ENCODE peak calls at places on chromosomes 6 and 20, in eight cellular contexts. Y is heart left ventricle, H is pancreas, J is sigmoid colon, X is AG10803, V is fibroblast of pulmonary artery, W is esophagus muscularis mucosa, F is astrocyte of the spinal cord. N is an unnamed sample.

GRCh38 chr6:70811788-70812187 is 144.1 kb downstream of the SMAP1 start:
- DNase-seq in V (peak), J (no peak), Y (no peak), H (no peak), F (peak), W (no peak), X (no peak), N (peak)

GRCh38 chr20:4322499-4322898 is 307.1 kb upstream of the RNF24 start:
- DNase-seq in X (no peak), V (no peak), J (no peak), H (no peak), W (peak), F (no peak), Y (no peak), N (no peak)

GRCh38 chr20:50359607-50360217 is 150.5 kb upstream of the PTPN1 start:
- DNase-seq in Y (no peak), W (no peak), J (peak), X (no peak), V (no peak), H (no peak), F (no peak), N (no peak)

GRCh38 chr6:113855500-113856010 is 1.6 kb upstream of the MARCKS start:
- DNase-seq in Y (peak), X (peak), V (peak), F (peak), H (no peak), J (peak), W (no peak), N (peak)

GRCh38 chr6:132933085-132933484 is 118.7 kb downstream of the RPS12 start:
- DNase-seq in J (no peak), W (no peak), H (no peak), F (no peak), X (no peak), V (no peak), Y (no peak), N (no peak)

GRCh38 chr6:107679457-107679856 is 144.7 kb downstream of the SCML4 start:
- DNase-seq in W (no peak), Y (no peak), J (no peak), F (no peak), H (no peak), V (peak), X (peak), N (peak)

GRCh38 chr20:57272883-57273282 is 6.4 kb upstream of the BMP7 start:
- DNase-seq in F (no peak), J (no peak), H (no peak), W (no peak), V (no peak), X (no peak), Y (no peak), N (no peak)

GRCh38 chr20:1101533-1101932 is 16.9 kb upstream of the PSMF1 start:
- DNase-seq in H (no peak), W (no peak), J (no peak), Y (no peak), F (no peak), X (no peak), V (no peak), N (no peak)

GRCh38 chr6:98215531-98215930 is 618.8 kb upstream of the POU3F2 start:
- DNase-seq in H (no peak), F (no peak), W (no peak), X (no peak), V (no peak), Y (no peak), J (no peak), N (no peak)

GRCh38 chr6:125787791-125788190 is 3.0 kb upstream of the NCOA7 start:
- DNase-seq in F (peak), Y (no peak), X (peak), V (peak), J (no peak), H (no peak), W (no peak), N (peak)

GRCh38 chr20:3209023-3209945 is at the start of gene ITPA:
- DNase-seq in J (no peak), X (peak), F (peak), W (no peak), V (peak), H (peak), Y (peak), N (peak)

GRCh38 chr20:17558154-17558940 is 11.5 kb upstream of the DSTN start:
- DNase-seq in V (peak), Y (peak), H (no peak), J (peak), W (no peak), X (peak), F (peak), N (peak)

GRCh38 chr6:133512410-133513016 is 271.4 kb downstream of the EYA4 start:
- DNase-seq in J (no peak), V (peak), Y (no peak), H (peak), F (peak), W (no peak), X (peak), N (peak)

GRCh38 chr6:31908791-31909190 is 6.9 kb upstream of the ZBTB12 start:
- DNase-seq in Y (no peak), W (no peak), J (no peak), H (no peak), V (peak), F (peak), X (peak), N (peak)

GRCh38 chr20:17630806-17631195 is 51.2 kb downstream of the RRBP1 start:
- DNase-seq in J (no peak), W (no peak), V (no peak), Y (no peak), H (no peak), F (no peak), X (no peak), N (no peak)

GRCh38 chr20:32582659-32583580 is 2.2 kb downstream of the NOL4L start:
- DNase-seq in X (no peak), V (no peak), W (no peak), Y (peak), J (no peak), H (no peak), F (no peak), N (no peak)

GRCh38 chr20:381581-382290 is 1.2 kb downstream of the TRIB3 start:
- DNase-seq in J (peak), Y (peak), F (peak), V (peak), X (peak), H (peak), W (peak), N (peak)

GRCh38 chr6:20232188-20232587 is 19.9 kb upstream of the MBOAT1 start:
- DNase-seq in Y (no peak), H (no peak), V (no peak), F (no peak), W (no peak), J (no peak), X (no peak), N (no peak)

GRCh38 chr6:139567095-139567494 is 192.6 kb upstream of the CITED2 start:
- DNase-seq in W (no peak), J (no peak), Y (no peak), X (no peak), F (peak), V (no peak), H (no peak), N (peak)

GRCh38 chr6:137883400-137883888 is 16.4 kb downstream of the TNFAIP3 start:
- DNase-seq in Y (no peak), V (peak), W (no peak), X (peak), H (no peak), F (no peak), J (peak), N (peak)

GRCh38 chr6:108902389-108902792 is 54.2 kb downstream of the ARMC2 start:
- DNase-seq in V (peak), J (no peak), H (no peak), Y (no peak), F (peak), X (peak), W (no peak), N (peak)

GRCh38 chr20:3847419-3847940 is 846 bp downstream of the MAVS start:
- DNase-seq in J (no peak), W (no peak), H (no peak), Y (no peak), V (peak), X (no peak), F (no peak), N (peak)

GRCh38 chr6:13395272-13396237 is 67.2 kb upstream of the TBC1D7 start:
- DNase-seq in V (peak), F (peak), J (peak), W (no peak), X (peak), Y (peak), H (peak), N (peak)

GRCh38 chr6:24802271-24803059 is 3.7 kb upstream of the ARMH2 start:
- DNase-seq in J (no peak), X (no peak), Y (no peak), V (no peak), W (no peak), H (no peak), F (no peak), N (peak)

GRCh38 chr6:104306206-104306605 is 553.5 kb downstream of the HACE1 start:
- DNase-seq in W (no peak), H (no peak), V (no peak), X (no peak), Y (no peak), J (no peak), F (peak), N (peak)

GRCh38 chr6:53168516-53169257 is 20.0 kb upstream of the GCM1 start:
- DNase-seq in X (peak), W (no peak), V (peak), H (no peak), J (no peak), Y (no peak), F (peak), N (peak)

GRCh38 chr6:112015725-112016124 is 38.2 kb upstream of the CCN6 start:
- DNase-seq in J (no peak), H (no peak), X (no peak), V (no peak), W (no peak), F (no peak), Y (no peak), N (no peak)

GRCh38 chr6:37357288-37357687 is 3.5 kb downstream of the RNF8 start:
- DNase-seq in X (no peak), H (no peak), J (no peak), V (no peak), W (no peak), Y (no peak), F (no peak), N (no peak)

GRCh38 chr6:166360243-166361079 is 18.1 kb upstream of the SFT2D1 start:
- DNase-seq in Y (no peak), W (no peak), F (peak), V (no peak), J (no peak), X (peak), H (no peak), N (peak)

GRCh38 chr6:45419574-45420082 is 41.9 kb upstream of the SUPT3H start:
- DNase-seq in Y (peak), H (peak), X (peak), F (peak), W (no peak), V (peak), J (peak), N (peak)

GRCh38 chr6:94341173-94341572 is 921.8 kb upstream of the EPHA7 start:
- DNase-seq in J (no peak), W (no peak), Y (no peak), H (no peak), F (no peak), V (no peak), X (no peak), N (no peak)

GRCh38 chr6:158122048-158122447 is 46.0 kb downstream of the SERAC1 start:
- DNase-seq in X (no peak), H (no peak), F (no peak), W (no peak), V (no peak), Y (no peak), J (no peak), N (no peak)

GRCh38 chr6:14472964-14473363 is 355.4 kb downstream of the CD83 start:
- DNase-seq in X (peak), Y (no peak), W (no peak), H (no peak), V (no peak), J (no peak), F (peak), N (no peak)

GRCh38 chr6:117345292-117345610 is 79.9 kb downstream of the VGLL2 start:
- DNase-seq in W (no peak), Y (no peak), H (no peak), V (no peak), X (no peak), F (no peak), J (no peak), N (no peak)

GRCh38 chr6:117351521-117351920 is 74.2 kb downstream of the ROS1 start:
- DNase-seq in X (no peak), J (no peak), W (no peak), H (no peak), V (no peak), F (no peak), Y (no peak), N (no peak)

GRCh38 chr6:117344444-117345291 is 79.3 kb downstream of the VGLL2 start:
- DNase-seq in F (no peak), Y (no peak), H (no peak), J (no peak), W (no peak), V (no peak), X (no peak), N (no peak)

DNA sequence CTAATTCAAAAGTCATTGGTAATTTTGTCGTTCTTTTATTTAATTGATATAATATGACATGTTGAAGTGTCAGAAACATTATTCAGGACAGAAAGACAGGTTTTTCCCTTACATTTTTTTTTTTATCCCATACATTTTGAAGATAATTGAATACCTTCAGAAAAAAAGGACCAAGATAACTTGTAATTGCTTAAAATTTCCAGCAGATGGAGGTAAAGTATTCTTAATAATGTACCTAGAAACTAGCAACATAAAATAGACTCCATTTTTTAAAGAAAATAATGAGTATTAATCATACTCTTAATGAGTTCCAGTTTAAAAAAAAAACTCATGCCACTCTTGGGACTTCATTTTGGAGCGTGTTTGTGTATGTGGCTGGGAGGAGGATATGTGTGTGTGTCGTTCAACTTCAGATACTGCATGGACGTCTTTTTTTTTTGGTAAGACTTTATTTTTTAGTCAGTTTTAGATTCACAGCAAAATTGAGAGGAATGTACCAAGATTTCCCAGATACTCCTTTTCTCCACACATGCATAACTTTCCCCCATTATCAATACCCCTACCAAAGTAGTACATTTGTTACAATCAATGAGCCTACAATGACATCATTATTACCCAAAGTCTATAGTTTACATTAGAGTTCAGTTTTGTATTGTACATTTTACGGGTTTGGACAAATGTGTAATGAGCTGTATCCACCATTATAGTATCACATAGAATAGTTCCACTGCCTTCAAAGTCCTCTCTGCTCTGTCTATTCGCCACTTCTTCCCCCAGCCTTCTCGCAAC is 79.4 kb downstream of the ROS1 start:
- DNase-seq in X (peak), F (peak), H (no peak), Y (no peak), J (no peak), W (no peak), V (peak), N (peak)
- H3K4me3 ChIP-seq in X (peak), F (no peak), H (no peak), Y (no peak), J (no peak), W (no peak), V (no peak), N (no peak)

DNA sequence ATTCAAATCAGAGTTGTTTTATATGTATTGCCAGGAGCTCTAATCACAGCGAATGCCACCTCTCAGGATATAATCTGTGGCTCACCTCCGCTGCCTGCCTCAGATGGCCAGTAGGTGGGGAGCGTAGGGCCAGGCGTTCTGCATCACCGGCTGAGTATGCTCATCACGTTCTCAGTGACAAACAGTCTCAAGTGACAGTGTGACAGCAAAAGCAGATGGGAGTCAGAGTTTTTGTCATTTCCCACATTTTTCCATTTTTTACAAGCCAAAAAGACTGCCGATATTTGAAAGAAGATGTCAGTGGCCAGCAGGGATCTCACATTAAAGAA is 208.7 kb downstream of the ALDH8A1 start:
- DNase-seq in F (no peak), X (no peak), H (no peak), J (no peak), V (no peak), Y (no peak), W (no peak), N (no peak)
- TF ChIP-seq CTCF in F (peak), X (peak), H (no peak), J (no peak), V (peak), Y (no peak), W (no peak), N (no peak)

GRCh38 chr20:53827292-53827995 is 233.8 kb upstream of the ZNF217 start:
- DNase-seq in F (no peak), J (no peak), V (no peak), H (no peak), X (no peak), W (no peak), Y (no peak), N (no peak)
- H3K4me3 ChIP-seq in F (no peak), J (no peak), V (peak), H (no peak), X (peak), W (peak), Y (no peak), N (peak)

DNA sequence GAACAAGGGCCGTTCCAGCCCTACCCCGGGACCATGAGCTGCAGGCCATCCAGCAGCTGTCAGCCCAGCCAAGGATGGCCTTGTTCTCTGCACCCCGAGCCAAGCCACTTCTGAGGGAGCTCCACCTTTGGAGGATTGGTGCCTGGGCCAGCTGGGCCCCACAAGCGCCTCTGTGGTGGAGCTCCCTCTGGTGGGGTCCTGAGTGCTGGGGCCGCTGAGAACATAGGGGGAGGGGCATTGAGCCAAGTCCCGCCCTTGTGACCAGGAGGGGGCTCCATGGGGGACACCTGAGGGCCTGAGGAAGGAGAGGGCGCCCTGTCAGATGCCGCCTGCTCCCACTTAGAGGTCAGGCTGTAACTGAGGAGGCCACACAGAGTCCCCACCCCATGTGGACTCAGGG is 43.2 kb downstream of the YTHDF1 start:
- DNase-seq in Y (no peak), W (no peak), X (no peak), V (no peak), F (no peak), H (no peak), J (no peak), N (no peak)
- TF ChIP-seq CTCF in Y (no peak), W (no peak), X (no peak), V (no peak), F (peak), H (no peak), J (no peak), N (no peak)

GRCh38 chr6:28303570-28303969 is 22.2 kb downstream of the PGBD1 start:
- DNase-seq in V (no peak), X (no peak), H (no peak), F (no peak), J (no peak), W (no peak), Y (no peak), N (no peak)
- H3K4me3 ChIP-seq in V (no peak), X (no peak), H (no peak), F (no peak), J (no peak), W (no peak), Y (no peak), N (no peak)

GRCh38 chr20:6530254-6530653 is 237.2 kb upstream of the BMP2 start:
- DNase-seq in W (no peak), H (no peak), X (no peak), Y (no peak), F (no peak), J (no peak), V (no peak), N (no peak)

GRCh38 chr20:6524305-6524704 is 243.2 kb upstream of the BMP2 start:
- DNase-seq in X (no peak), W (no peak), H (no peak), V (no peak), Y (no peak), J (no peak), F (no peak), N (no peak)

GRCh38 chr20:6530916-6531315 is 236.6 kb upstream of the BMP2 start:
- DNase-seq in X (no peak), H (no peak), Y (no peak), W (no peak), F (no peak), V (no peak), J (no peak), N (no peak)

DNA sequence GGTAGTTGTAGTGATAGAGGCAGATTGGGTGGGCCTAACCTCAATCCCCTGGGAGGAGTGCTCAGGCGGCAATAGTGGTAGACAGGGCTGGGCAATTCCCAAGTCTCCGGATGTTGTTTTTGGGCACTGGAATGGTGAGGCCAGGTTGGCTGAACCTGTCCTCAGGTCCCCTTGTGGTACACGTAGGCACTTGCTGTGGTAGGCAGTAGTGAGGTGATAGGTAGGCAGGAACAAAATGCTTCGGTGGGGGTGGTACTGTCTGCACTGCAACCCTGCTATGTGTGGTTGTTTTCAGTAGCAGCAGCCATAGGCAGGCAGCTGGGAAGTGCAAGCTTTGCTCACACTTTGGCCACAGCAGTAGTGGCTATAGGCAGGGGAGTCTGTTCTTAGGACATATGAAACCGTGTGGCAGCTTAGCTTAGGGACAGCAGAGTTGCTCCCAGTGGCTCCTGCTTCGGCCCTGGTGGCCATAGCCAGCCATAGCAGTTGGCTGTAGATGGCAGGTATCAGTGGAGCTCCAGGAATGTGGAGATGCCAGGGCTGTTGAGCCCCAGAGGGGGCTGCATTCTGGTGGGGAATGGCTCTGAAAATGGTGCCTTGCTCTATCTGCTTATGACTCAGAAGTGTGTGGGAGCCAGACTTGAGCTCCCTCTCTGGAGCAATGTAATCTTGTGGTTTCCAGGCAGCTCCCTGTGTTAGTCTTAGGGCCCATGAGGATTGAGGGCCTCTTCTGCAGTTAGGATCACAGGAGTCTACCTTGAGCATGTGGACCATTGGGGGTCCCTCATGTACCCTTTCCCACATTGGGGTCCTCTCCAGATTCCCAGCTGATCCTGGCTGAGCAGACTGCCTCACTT is 241.8 kb upstream of the BMP2 start:
- DNase-seq in Y (no peak), X (no peak), W (no peak), J (no peak), H (no peak), F (peak), V (peak), N (peak)
- TF ChIP-seq CTCF in Y (no peak), X (no peak), W (no peak), J (no peak), H (no peak), F (peak), V (no peak), N (peak)

GRCh38 chr20:62623488-62624324 is 18.6 kb upstream of the SLCO4A1 start:
- DNase-seq in V (peak), H (peak), X (peak), Y (peak), F (peak), W (peak), J (peak), N (peak)
- H3K4me3 ChIP-seq in V (no peak), H (no peak), X (no peak), Y (no peak), F (no peak), W (peak), J (peak), N (no peak)

N was measured in fibroblast of mammary gland.